ENCODE peak calls at places on chromosomes 16 and 17, in five cellular contexts. One of them, this sample, is unnamed.

GRCh38 chr17:19897108-19897854 is 29.5 kb upstream of the ULK2 start:
- DNase-seq in HepG2: no peak
- DNase-seq in H1: no peak
- DNase-seq in GM12878: no peak
- DNase-seq in HCT116: no peak
- DNase-seq in this sample: no peak

GRCh38 chr17:73142763-73143395 is 21.9 kb upstream of the SSTR2 start:
- DNase-seq in HCT116: no peak
- DNase-seq in HepG2: no peak
- DNase-seq in H1: no peak
- DNase-seq in GM12878: no peak
- DNase-seq in this sample: no peak

GRCh38 chr16:130533-131173 is 7.8 kb downstream of the NPRL3 start:
- DNase-seq in HCT116: no peak
- DNase-seq in GM12878: no peak
- DNase-seq in HepG2: no peak
- DNase-seq in H1: no peak
- DNase-seq in this sample: no peak

GRCh38 chr16:4179763-4180260 is 62.1 kb downstream of the SRL start:
- DNase-seq in HepG2: no peak
- DNase-seq in H1: no peak
- DNase-seq in GM12878: no peak
- DNase-seq in HCT116: no peak
- DNase-seq in this sample: no peak

GRCh38 chr17:67602974-67603373 is 114.8 kb upstream of the NOL11 start:
- DNase-seq in GM12878: no peak
- DNase-seq in HepG2: peak
- DNase-seq in HCT116: peak
- DNase-seq in H1: peak
- DNase-seq in this sample: no peak

GRCh38 chr17:80219013-80219776 is 938 bp downstream of the SGSH start:
- DNase-seq in GM12878: peak
- DNase-seq in HepG2: peak
- DNase-seq in HCT116: peak
- DNase-seq in H1: no peak
- DNase-seq in this sample: peak

GRCh38 chr16:55817236-55817912 is 15.5 kb downstream of the CES1 start:
- DNase-seq in H1: no peak
- DNase-seq in GM12878: no peak
- DNase-seq in HepG2: no peak
- DNase-seq in HCT116: no peak
- DNase-seq in this sample: no peak

GRCh38 chr17:55023626-55024025 is 55.1 kb downstream of the STXBP4 start:
- DNase-seq in GM12878: no peak
- DNase-seq in HCT116: no peak
- DNase-seq in H1: no peak
- DNase-seq in HepG2: no peak
- DNase-seq in this sample: no peak

GRCh38 chr16:24539850-24540484 is 601 bp downstream of the RBBP6 start:
- DNase-seq in HCT116: no peak
- DNase-seq in HepG2: no peak
- DNase-seq in GM12878: no peak
- DNase-seq in H1: no peak
- DNase-seq in this sample: peak

GRCh38 chr17:4148611-4149308 is 5.8 kb downstream of the CYB5D2 start:
- DNase-seq in GM12878: no peak
- DNase-seq in HepG2: no peak
- DNase-seq in HCT116: no peak
- DNase-seq in H1: no peak
- DNase-seq in this sample: no peak

GRCh38 chr16:1989209-1989825 is 453 bp upstream of the SYNGR3 start:
- DNase-seq in H1: no peak
- DNase-seq in HepG2: no peak
- DNase-seq in HCT116: no peak
- DNase-seq in GM12878: no peak
- DNase-seq in this sample: no peak

GRCh38 chr17:83119987-83120864 is 40.8 kb downstream of the METRNL start:
- DNase-seq in HepG2: no peak
- DNase-seq in H1: no peak
- DNase-seq in HCT116: no peak
- DNase-seq in GM12878: peak
- DNase-seq in this sample: no peak

GRCh38 chr17:71192039-71192555 is 928.7 kb upstream of the SOX9 start:
- DNase-seq in HepG2: no peak
- DNase-seq in HCT116: no peak
- DNase-seq in GM12878: no peak
- DNase-seq in H1: no peak
- DNase-seq in this sample: no peak

GRCh38 chr17:2982854-2983636 is 80.4 kb downstream of the OR1D5 start:
- DNase-seq in HepG2: no peak
- DNase-seq in HCT116: no peak
- DNase-seq in H1: no peak
- DNase-seq in GM12878: no peak
- DNase-seq in this sample: no peak

GRCh38 chr16:27109666-27110523 is 43.2 kb downstream of the C16orf82 start:
- DNase-seq in GM12878: no peak
- DNase-seq in H1: peak
- DNase-seq in HCT116: no peak
- DNase-seq in HepG2: peak
- DNase-seq in this sample: peak

GRCh38 chr16:27107185-27107592 is 40.5 kb downstream of the C16orf82 start:
- DNase-seq in HepG2: no peak
- DNase-seq in HCT116: no peak
- DNase-seq in GM12878: no peak
- DNase-seq in H1: no peak
- DNase-seq in this sample: peak

GRCh38 chr16:27108051-27108770 is 41.5 kb downstream of the C16orf82 start:
- DNase-seq in HepG2: no peak
- DNase-seq in HCT116: no peak
- DNase-seq in H1: no peak
- DNase-seq in GM12878: no peak
- DNase-seq in this sample: no peak

GRCh38 chr16:27110524-27110896 is 43.8 kb downstream of the C16orf82 start:
- DNase-seq in GM12878: no peak
- DNase-seq in H1: no peak
- DNase-seq in HCT116: no peak
- DNase-seq in HepG2: no peak
- DNase-seq in this sample: no peak

GRCh38 chr16:27108826-27109665 is 42.3 kb downstream of the C16orf82 start:
- DNase-seq in GM12878: no peak
- DNase-seq in HepG2: no peak
- DNase-seq in HCT116: no peak
- DNase-seq in H1: no peak
- DNase-seq in this sample: no peak
- H3K4me3 ChIP-seq in GM12878: no peak
- H3K4me3 ChIP-seq in HepG2: no peak
- H3K4me3 ChIP-seq in HCT116: peak
- H3K4me3 ChIP-seq in H1: no peak
- H3K4me3 ChIP-seq in this sample: no peak

GRCh38 chr17:44324571-44325275 is at the start of gene SLC25A39:
- DNase-seq in HCT116: peak
- DNase-seq in HepG2: peak
- DNase-seq in H1: no peak
- DNase-seq in GM12878: no peak
- DNase-seq in this sample: peak

GRCh38 chr17:44322236-44322895 is 2.3 kb downstream of the SLC25A39 start:
- DNase-seq in HepG2: no peak
- DNase-seq in H1: no peak
- DNase-seq in GM12878: no peak
- DNase-seq in HCT116: no peak
- DNase-seq in this sample: no peak

GRCh38 chr17:44323359-44324091 is 1.1 kb downstream of the SLC25A39 start:
- DNase-seq in GM12878: no peak
- DNase-seq in H1: no peak
- DNase-seq in HCT116: no peak
- DNase-seq in HepG2: no peak
- DNase-seq in this sample: no peak

GRCh38 chr17:44321246-44322120 is 3.1 kb downstream of the SLC25A39 start:
- DNase-seq in HepG2: no peak
- DNase-seq in H1: no peak
- DNase-seq in HCT116: no peak
- DNase-seq in GM12878: no peak
- DNase-seq in this sample: no peak

GRCh38 chr17:44324092-44324570 is 492 bp downstream of the SLC25A39 start:
- DNase-seq in GM12878: no peak
- DNase-seq in H1: no peak
- DNase-seq in HCT116: no peak
- DNase-seq in HepG2: no peak
- DNase-seq in this sample: peak
- TF ChIP-seq SP1 in GM12878: no peak
- TF ChIP-seq SP1 in H1: no peak
- TF ChIP-seq SP1 in HCT116: no peak
- TF ChIP-seq SP1 in HepG2: no peak
- TF ChIP-seq SP1 in this sample: no peak

GRCh38 chr16:84517366-84517765 is 12.9 kb upstream of the MEAK7 start:
- DNase-seq in H1: no peak
- DNase-seq in HCT116: no peak
- DNase-seq in HepG2: no peak
- DNase-seq in GM12878: no peak
- DNase-seq in this sample: no peak

GRCh38 chr16:84514295-84514873 is 9.9 kb upstream of the MEAK7 start:
- DNase-seq in HCT116: no peak
- DNase-seq in GM12878: no peak
- DNase-seq in H1: no peak
- DNase-seq in HepG2: no peak
- DNase-seq in this sample: no peak

GRCh38 chr16:84511821-84512220 is 7.4 kb upstream of the MEAK7 start:
- DNase-seq in GM12878: no peak
- DNase-seq in HepG2: no peak
- DNase-seq in H1: no peak
- DNase-seq in HCT116: no peak
- DNase-seq in this sample: no peak

GRCh38 chr16:84513111-84514065 is 8.9 kb upstream of the MEAK7 start:
- DNase-seq in HCT116: no peak
- DNase-seq in GM12878: no peak
- DNase-seq in H1: no peak
- DNase-seq in HepG2: no peak
- DNase-seq in this sample: no peak

GRCh38 chr16:84514874-84515835 is 10.7 kb upstream of the MEAK7 start:
- DNase-seq in GM12878: peak
- DNase-seq in HCT116: no peak
- DNase-seq in HepG2: peak
- DNase-seq in H1: no peak
- DNase-seq in this sample: no peak
- TF ChIP-seq SIN3A in GM12878: peak
- TF ChIP-seq SIN3A in HCT116: no peak
- TF ChIP-seq SIN3A in HepG2: no peak
- TF ChIP-seq SIN3A in H1: no peak
- TF ChIP-seq SIN3A in this sample: no peak

GRCh38 chr17:81395600-81396277 is 482 bp downstream of the BAHCC1 start:
- DNase-seq in HCT116: no peak
- DNase-seq in H1: no peak
- DNase-seq in HepG2: no peak
- DNase-seq in GM12878: no peak
- DNase-seq in this sample: no peak

GRCh38 chr17:81394831-81395599 is at the start of gene BAHCC1:
- DNase-seq in H1: peak
- DNase-seq in HCT116: peak
- DNase-seq in HepG2: peak
- DNase-seq in GM12878: no peak
- DNase-seq in this sample: peak

GRCh38 chr17:81396722-81397313 is 1.6 kb downstream of the BAHCC1 start:
- DNase-seq in HepG2: no peak
- DNase-seq in HCT116: no peak
- DNase-seq in GM12878: no peak
- DNase-seq in H1: no peak
- DNase-seq in this sample: no peak

GRCh38 chr17:81397314-81398169 is 2.3 kb downstream of the BAHCC1 start:
- DNase-seq in HCT116: no peak
- DNase-seq in GM12878: no peak
- DNase-seq in H1: no peak
- DNase-seq in HepG2: peak
- DNase-seq in this sample: no peak

GRCh38 chr17:81396278-81396721 is 1.0 kb downstream of the BAHCC1 start:
- DNase-seq in HepG2: no peak
- DNase-seq in HCT116: no peak
- DNase-seq in GM12878: no peak
- DNase-seq in H1: no peak
- DNase-seq in this sample: no peak
- H3K4me3 ChIP-seq in HepG2: peak
- H3K4me3 ChIP-seq in HCT116: peak
- H3K4me3 ChIP-seq in GM12878: no peak
- H3K4me3 ChIP-seq in H1: peak
- H3K4me3 ChIP-seq in this sample: no peak

DNA sequence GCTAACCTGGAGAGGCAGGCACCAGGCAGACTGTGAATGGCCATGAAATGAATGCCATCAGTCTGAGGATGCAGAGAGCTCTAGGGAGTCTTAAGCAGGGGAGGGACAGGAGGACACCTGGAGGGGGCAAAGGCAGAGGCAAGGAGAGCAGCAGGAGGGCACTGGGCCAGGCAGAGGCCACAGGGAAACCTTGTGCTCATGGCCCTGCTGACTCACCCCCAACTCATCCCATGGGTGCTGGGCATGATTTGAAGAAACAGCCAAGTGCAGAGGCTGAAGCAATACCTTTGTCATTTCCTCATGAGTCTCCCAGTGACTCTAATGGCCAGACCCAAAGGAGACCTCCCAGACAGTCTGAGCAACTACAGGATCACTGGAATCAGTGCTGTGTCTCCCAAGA is 141.4 kb downstream of the TMEM132E start:
- DNase-seq in GM12878: no peak
- DNase-seq in HCT116: peak
- DNase-seq in HepG2: no peak
- DNase-seq in H1: no peak
- DNase-seq in this sample: no peak
- TF ChIP-seq SP1 in GM12878: no peak
- TF ChIP-seq SP1 in HCT116: peak
- TF ChIP-seq SP1 in HepG2: no peak
- TF ChIP-seq SP1 in H1: no peak
- TF ChIP-seq SP1 in this sample: no peak

GRCh38 chr17:66167189-66167815 is 24.6 kb downstream of the CEP112 start:
- DNase-seq in HepG2: no peak
- DNase-seq in HCT116: no peak
- DNase-seq in H1: no peak
- DNase-seq in GM12878: no peak
- DNase-seq in this sample: no peak
- TF ChIP-seq SIN3A in HepG2: no peak
- TF ChIP-seq SIN3A in HCT116: no peak
- TF ChIP-seq SIN3A in H1: no peak
- TF ChIP-seq SIN3A in GM12878: no peak
- TF ChIP-seq SIN3A in this sample: no peak

GRCh38 chr17:40364906-40365305 is 369 bp upstream of the GJD3 start:
- DNase-seq in GM12878: no peak
- DNase-seq in H1: no peak
- DNase-seq in HCT116: no peak
- DNase-seq in HepG2: no peak
- DNase-seq in this sample: no peak

GRCh38 chr17:40362696-40363479 is 1.6 kb downstream of the GJD3 start:
- DNase-seq in GM12878: no peak
- DNase-seq in HepG2: peak
- DNase-seq in H1: no peak
- DNase-seq in HCT116: peak
- DNase-seq in this sample: peak

GRCh38 chr17:40366076-40366860 is 1.7 kb upstream of the GJD3 start:
- DNase-seq in GM12878: no peak
- DNase-seq in H1: no peak
- DNase-seq in HCT116: no peak
- DNase-seq in HepG2: no peak
- DNase-seq in this sample: peak

GRCh38 chr17:40363480-40363838 is 1.1 kb downstream of the GJD3 start:
- DNase-seq in H1: no peak
- DNase-seq in GM12878: no peak
- DNase-seq in HCT116: no peak
- DNase-seq in HepG2: no peak
- DNase-seq in this sample: no peak

GRCh38 chr17:40364121-40364861 is at the start of gene GJD3:
- DNase-seq in H1: no peak
- DNase-seq in HepG2: no peak
- DNase-seq in GM12878: no peak
- DNase-seq in HCT116: no peak
- DNase-seq in this sample: no peak
- H3K4me3 ChIP-seq in H1: peak
- H3K4me3 ChIP-seq in HepG2: no peak
- H3K4me3 ChIP-seq in GM12878: peak
- H3K4me3 ChIP-seq in HCT116: peak
- H3K4me3 ChIP-seq in this sample: peak